ENCODE peak calls at places on chromosomes 13 and 19, in ten cellular contexts. G is fibroblast of lung; O is CD4-positive, CD25-positive, alpha-beta regulatory T cell; L is upper lobe of left lung; F is mesenchymal stem cell; V is IMR-90; S is body of pancreas; W is psoas muscle; X is HepG2; P is ovary. Q is an unnamed sample.
A peak's percentile ranks its signal among the peaks of the same experiment; 100 is the strongest.

GRCh38 chr13:93368705-93369104 is 142.1 kb downstream of the GPC6 start:
- DNase-seq in G (no peak), O (no peak), L (no peak), F (no peak), V (no peak), S (no peak), W (no peak), X (no peak), P (no peak), Q (no peak)

GRCh38 chr13:58087566-58087965 is 456.0 kb downstream of the PCDH17 start:
- DNase-seq in G (peak; percentile 1), O (no peak), L (no peak), F (peak; percentile 67), V (no peak), S (no peak), W (no peak), X (no peak), P (no peak), Q (no peak)

GRCh38 chr13:46992383-46992952 is 95.6 kb upstream of the HTR2A start:
- DNase-seq in G (peak; percentile 5), O (no peak), L (no peak), F (no peak), V (no peak), S (no peak), W (no peak), X (peak; percentile 10), P (no peak), Q (no peak)

GRCh38 chr13:28493740-28494536 is 990 bp downstream of the FLT1 start:
- DNase-seq in G (no peak), O (no peak), L (no peak), F (peak; percentile 54), V (no peak), S (no peak), W (no peak), X (no peak), P (no peak), Q (peak; percentile 5)

GRCh38 chr19:42573642-42574041 is 21.1 kb downstream of the CEACAM8 start:
- DNase-seq in G (no peak), O (no peak), L (no peak), F (no peak), V (no peak), S (no peak), W (no peak), X (no peak), P (no peak), Q (no peak)

GRCh38 chr13:69243366-69243765 is 864.3 kb upstream of the ATXN8OS start:
- DNase-seq in G (no peak), O (no peak), L (no peak), F (no peak), V (no peak), S (no peak), W (no peak), X (no peak), P (no peak), Q (no peak)

GRCh38 chr13:73262862-73263627 is 204.2 kb downstream of the KLF5 start:
- DNase-seq in G (no peak), O (no peak), L (no peak), F (no peak), V (no peak), S (no peak), W (no peak), X (no peak), P (no peak), Q (no peak)

GRCh38 chr13:27659466-27659865 is 37.8 kb downstream of the POLR1D start:
- DNase-seq in G (no peak), O (no peak), L (no peak), F (peak; percentile 10), V (no peak), S (no peak), W (no peak), X (no peak), P (no peak), Q (no peak)

GRCh38 chr13:41919741-41920487 is 41.0 kb downstream of the VWA8 start:
- DNase-seq in G (no peak), O (no peak), L (no peak), F (no peak), V (no peak), S (no peak), W (no peak), X (no peak), P (no peak), Q (no peak)

GRCh38 chr19:29457413-29457812 is 68.4 kb upstream of the VSTM2B start:
- DNase-seq in G (no peak), O (no peak), L (no peak), F (no peak), V (no peak), S (no peak), W (no peak), X (no peak), P (no peak), Q (no peak)

GRCh38 chr13:48221301-48222190 is 11.5 kb upstream of the ITM2B start:
- DNase-seq in G (no peak), O (no peak), L (peak; percentile 54), F (peak; percentile 52), V (no peak), S (no peak), W (no peak), X (no peak), P (no peak), Q (no peak)

GRCh38 chr19:18725755-18726416 is 42.4 kb downstream of the CRTC1 start:
- DNase-seq in G (no peak), O (no peak), L (no peak), F (no peak), V (no peak), S (no peak), W (peak; percentile 50), X (no peak), P (peak; percentile 71), Q (no peak)

DNA sequence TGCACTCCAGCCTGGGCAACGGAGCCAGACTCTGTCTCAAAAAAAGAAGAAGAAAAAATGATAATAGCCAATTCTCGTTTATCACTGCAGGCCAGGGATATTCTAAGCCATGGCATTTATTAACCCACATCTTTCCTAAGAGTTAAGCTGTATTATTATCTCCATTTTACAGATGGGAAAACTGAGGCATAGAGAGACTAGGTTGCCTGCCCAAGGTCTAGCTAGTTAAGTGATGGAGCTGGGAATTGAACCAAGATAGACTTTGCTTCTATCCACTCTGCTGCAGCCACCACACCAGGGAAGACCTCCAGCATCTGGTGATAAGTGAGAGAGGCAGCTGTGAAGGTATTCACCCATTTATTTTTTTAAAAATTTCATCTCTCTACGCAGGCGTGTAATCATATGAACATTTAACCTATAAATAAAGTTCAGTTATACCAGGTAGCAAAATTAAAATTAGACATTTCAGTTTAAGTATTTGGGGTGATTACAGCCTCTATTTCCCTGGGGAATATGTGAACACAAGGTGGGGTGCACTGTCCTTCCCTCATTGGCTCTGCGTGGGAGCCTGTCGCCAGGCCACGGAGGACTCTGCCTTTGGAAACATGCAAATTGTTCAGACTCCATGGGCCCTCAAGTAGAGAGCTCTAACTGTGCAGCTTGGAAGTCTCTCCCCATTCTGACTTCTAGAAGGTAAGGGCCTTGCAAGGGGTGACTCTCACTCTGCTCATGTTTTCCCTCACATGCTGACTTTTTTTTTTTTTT is 157.8 kb downstream of the SIPA1L3 start:
- DNase-seq in G (no peak), O (no peak), L (no peak), F (no peak), V (no peak), S (no peak), W (no peak), X (no peak), P (no peak), Q (no peak)
- H3K27ac ChIP-seq in G (no peak overlapping the region), O (no peak overlapping the region), L (no peak overlapping the region), F (peak overlapping the region; percentile 12), V (no peak overlapping the region), S (no peak overlapping the region), W (no peak overlapping the region), X (no peak overlapping the region), P (no peak overlapping the region), Q (no peak overlapping the region)

GRCh38 chr13:108426893-108427292 is 157.4 kb downstream of the TNFSF13B start:
- DNase-seq in G (no peak), O (no peak), L (no peak), F (peak; percentile 3), V (no peak), S (no peak), W (no peak), X (no peak), P (no peak), Q (peak; percentile 74)
- H3K4me1 ChIP-seq in G (no peaks in the 10 kb centered on the region), O (no peaks in the 10 kb centered on the region), L (peaks cover 6% of the 10 kb centered on the region), F (no peaks in the 10 kb centered on the region), V (no peaks in the 10 kb centered on the region), S (no peaks in the 10 kb centered on the region), W (no peaks in the 10 kb centered on the region), X (no peaks in the 10 kb centered on the region), P (no peaks in the 10 kb centered on the region), Q (peaks cover 27% of the 10 kb centered on the region)

DNA sequence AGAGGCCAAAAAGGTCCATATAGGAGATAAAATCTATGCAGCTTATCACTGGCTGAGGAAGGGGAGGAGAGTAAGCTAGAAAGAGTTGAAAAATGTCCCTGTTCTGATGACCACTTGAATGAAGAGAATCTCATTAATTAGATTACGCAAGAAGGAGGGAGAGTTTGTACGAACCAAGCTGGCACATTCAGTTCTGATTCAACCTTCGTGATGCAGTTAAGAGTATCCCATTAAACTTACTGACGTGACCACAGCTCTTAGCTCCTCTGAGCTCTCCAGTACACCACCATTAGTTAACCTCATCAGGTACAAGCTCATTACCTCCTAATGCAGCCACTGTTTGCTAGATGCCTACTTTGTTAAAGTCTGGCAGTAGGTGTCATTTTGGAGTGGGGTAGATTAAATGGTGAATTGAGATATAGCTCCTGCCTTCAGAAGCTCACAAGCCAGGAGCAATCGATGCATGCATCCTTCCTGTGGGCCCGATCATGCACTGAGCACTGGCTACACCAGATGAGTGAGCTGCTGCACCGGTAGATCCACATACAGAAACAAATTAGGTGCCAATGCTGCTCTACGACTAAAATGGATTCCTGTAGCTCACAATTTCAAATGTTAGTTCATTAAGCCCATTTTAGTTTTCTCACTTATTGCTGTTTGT is 458.3 kb downstream of the COG6 start:
- DNase-seq in G (peak; percentile 55), O (no peak), L (no peak), F (peak; percentile 14), V (no peak), S (no peak), W (no peak), X (no peak), P (no peak), Q (no peak)
- H3K27ac ChIP-seq in G (no peak overlapping the region), O (no peak overlapping the region), L (no peak overlapping the region), F (no peak overlapping the region), V (no peak overlapping the region), S (no peak overlapping the region), W (no peak overlapping the region), X (no peak overlapping the region), P (no peak overlapping the region), Q (no peak overlapping the region)

GRCh38 chr13:29519921-29520320 is 75.6 kb downstream of the SLC7A1 start:
- DNase-seq in G (no peak), O (no peak), L (no peak), F (no peak), V (no peak), S (no peak), W (no peak), X (no peak), P (no peak), Q (no peak)
- H3K4me1 ChIP-seq in G (peaks cover 6% of the 10 kb centered on the region), O (no peaks in the 10 kb centered on the region), L (no peaks in the 10 kb centered on the region), F (peaks cover 37% of the 10 kb centered on the region), V (peaks cover 7% of the 10 kb centered on the region), S (no peaks in the 10 kb centered on the region), W (no peaks in the 10 kb centered on the region), X (no peaks in the 10 kb centered on the region), P (no peaks in the 10 kb centered on the region), Q (peaks cover 44% of the 10 kb centered on the region)

GRCh38 chr19:11269408-11269807 is 7.1 kb upstream of the DOCK6 start:
- DNase-seq in G (peak; percentile 52), O (no peak), L (no peak), F (no peak), V (peak; percentile 56), S (no peak), W (no peak), X (no peak), P (no peak), Q (no peak)
- H3K27ac ChIP-seq in G (peak overlapping the region; percentile 50), O (no peak overlapping the region), L (peak overlapping the region; percentile 74), F (no peak overlapping the region), V (peak overlapping the region; percentile 16), S (peak overlapping the region; percentile 36), W (peak overlapping the region; percentile 65), X (no peak overlapping the region), P (no peak overlapping the region), Q (no peak overlapping the region)

GRCh38 chr19:10717356-10718204 is at the start of gene DNM2:
- DNase-seq in G (peak; percentile 100), O (peak; percentile 96), L (peak; percentile 99), F (peak; percentile 100), V (peak; percentile 100), S (peak; percentile 99), W (peak; percentile 98), X (peak; percentile 100), P (peak; percentile 99), Q (peak; percentile 99)
- H3K4me1 ChIP-seq in G (peaks cover 9% of the 10 kb centered on the region), O (peaks cover 38% of the 10 kb centered on the region), L (peaks cover 43% of the 10 kb centered on the region), F (peaks cover 17% of the 10 kb centered on the region), V (peaks cover 7% of the 10 kb centered on the region), S (peaks cover 39% of the 10 kb centered on the region), W (peaks cover 27% of the 10 kb centered on the region), X (peaks cover 38% of the 10 kb centered on the region), P (peaks cover 17% of the 10 kb centered on the region), Q (peaks cover 15% of the 10 kb centered on the region)

Q was measured in SJSA1.